ENCODE peak calls at places on chromosome 1, in nine cellular contexts. Q, C, B, U, A, Y, D, Z and N are unnamed samples.

GRCh38 chr1:184387871-184388670 is 1.2 kb downstream of the C1orf21 start:
- DNase-seq in C (peak; percentile 39), B (no peak), Y (peak; percentile 24), A (peak; percentile 11), U (peak; percentile 17), Q (peak; percentile 29), Z (peak; percentile 41), D (peak; percentile 28), N (peak; percentile 44)

GRCh38 chr1:111754964-111755320 is 759 bp upstream of the DDX20 start:
- DNase-seq in B (no peak), D (no peak), Z (peak; percentile 74), U (no peak), Q (no peak), A (peak; percentile 84), C (peak; percentile 35), Y (peak; percentile 54), N (no peak)

GRCh38 chr1:100760511-100760910 is 41.0 kb downstream of the VCAM1 start:
- DNase-seq in Q (no peak), Y (no peak), B (no peak), Z (no peak), U (no peak), D (no peak), A (no peak), C (no peak), N (no peak)

GRCh38 chr1:59261537-59261936 is 35.4 kb upstream of the FGGY start:
- DNase-seq in C (no peak), Z (no peak), U (no peak), A (no peak), B (no peak), Q (no peak), Y (no peak), D (no peak), N (no peak)

GRCh38 chr1:3598051-3598471 is 13.2 kb downstream of the MEGF6 start:
- DNase-seq in D (no peak), B (no peak), Q (no peak), Y (peak; percentile 35), A (no peak), C (no peak), U (peak; percentile 18), Z (peak; percentile 72), N (peak; percentile 41)

GRCh38 chr1:186722711-186723309 is 42.6 kb upstream of the PTGS2 start:
- DNase-seq in B (no peak), Z (no peak), D (peak; percentile 7), U (no peak), A (peak; percentile 57), C (peak; percentile 36), Q (no peak), Y (peak; percentile 77), N (peak; percentile 42)

GRCh38 chr1:85320371-85321131 is 44.1 kb upstream of the BCL10 start:
- DNase-seq in U (no peak), A (no peak), D (peak; percentile 51), Y (peak; percentile 9), C (no peak), Z (no peak), Q (no peak), B (no peak), N (peak; percentile 73)

GRCh38 chr1:94720091-94720793 is 99.9 kb upstream of the SLC44A3 start:
- DNase-seq in C (peak; percentile 74), A (no peak), Z (no peak), D (no peak), Y (peak; percentile 81), Q (peak; percentile 6), U (no peak), B (no peak), N (no peak)